ENCODE peak calls at places on chromosomes 7 and 10, in eight cellular contexts. U is Caki2, I is renal cortical epithelial cell, X is SK-N-DZ, A is GM12865, P is T follicular helper cell, E is epithelial cell of esophagus, R is NCI-H1436. V is an unnamed sample.

GRCh38 chr7:99106411-99106810 is 37.5 kb downstream of the SMURF1 start:
- DNase-seq in U (no peak), I (peak), X (no peak), A (no peak), P (no peak), E (no peak), R (no peak), V (no peak)

GRCh38 chr10:113958631-113959382 is 84.9 kb upstream of the ADRB1 start:
- DNase-seq in U (peak), I (peak), X (no peak), A (peak), P (no peak), E (peak), R (no peak), V (no peak)

GRCh38 chr10:100744980-100745881 is at the start of gene PAX2:
- DNase-seq in U (peak), I (peak), X (no peak), A (no peak), P (no peak), E (peak), R (no peak), V (peak)

GRCh38 chr10:35335718-35336083 is 608 bp upstream of the CCNY start:
- DNase-seq in U (no peak), I (no peak), X (peak), A (peak), P (no peak), E (peak), R (no peak), V (no peak)

GRCh38 chr10:114967071-114967470 is 29.1 kb downstream of the TRUB1 start:
- DNase-seq in U (peak), I (peak), X (no peak), A (no peak), P (no peak), E (no peak), R (no peak), V (no peak)

GRCh38 chr10:100872034-100872791 is 40.5 kb upstream of the SLF2 start:
- DNase-seq in U (peak), I (no peak), X (peak), A (peak), P (peak), E (peak), R (peak), V (peak)

GRCh38 chr10:12777840-12778585 is 223.5 kb downstream of the CCDC3 start:
- DNase-seq in U (no peak), I (peak), X (no peak), A (no peak), P (no peak), E (no peak), R (no peak), V (no peak)

GRCh38 chr7:121890833-121891232 is 17.9 kb downstream of the PTPRZ1 start:
- DNase-seq in U (no peak), I (no peak), X (no peak), A (no peak), P (no peak), E (no peak), R (no peak), V (no peak)

GRCh38 chr7:132065193-132065972 is 509.0 kb upstream of the PODXL start:
- DNase-seq in U (peak), I (peak), X (no peak), A (no peak), P (no peak), E (peak), R (no peak), V (no peak)

GRCh38 chr10:92692085-92692671 is 2.4 kb downstream of the HHEX start:
- DNase-seq in U (no peak), I (no peak), X (no peak), A (no peak), P (no peak), E (no peak), R (no peak), V (no peak)